ENCODE peak calls at places on chromosomes 2 and 18, in ten cellular contexts. Y, W, J, Z, A, T, O, D, U and H are unnamed samples.

GRCh38 chr18:36688020-36688965 is 140.5 kb downstream of the TPGS2 start:
- DNase-seq in Y (peak; percentile 41), W (peak; percentile 80), J (peak; percentile 45), Z (peak; percentile 43), A (peak; percentile 24), T (peak; percentile 43), O (peak; percentile 80), D (peak; percentile 52), U (peak; percentile 70), H (no peak)

GRCh38 chr2:71156531-71156930 is 26.1 kb downstream of the MPHOSPH10 start:
- DNase-seq in Y (no peak), W (peak; percentile 69), J (no peak), Z (no peak), A (no peak), T (no peak), O (no peak), D (peak; percentile 76), U (no peak), H (no peak)

GRCh38 chr2:227818569-227819397 is 5.1 kb downstream of the CCL20 start:
- DNase-seq in Y (no peak), W (peak; percentile 99), J (no peak), Z (no peak), A (peak; percentile 44), T (no peak), O (peak; percentile 75), D (no peak), U (no peak), H (no peak)

GRCh38 chr2:143083636-143084035 is 45.6 kb upstream of the ARHGAP15 start:
- DNase-seq in Y (no peak), W (peak; percentile 71), J (no peak), Z (no peak), A (no peak), T (no peak), O (no peak), D (no peak), U (no peak), H (no peak)

GRCh38 chr2:191618046-191618788 is 59.7 kb upstream of the NABP1 start:
- DNase-seq in Y (no peak), W (peak; percentile 37), J (no peak), Z (no peak), A (no peak), T (no peak), O (peak; percentile 10), D (no peak), U (no peak), H (no peak)

GRCh38 chr18:39620551-39621168 is 2055.1 kb upstream of the CELF4 start:
- DNase-seq in Y (no peak), W (peak; percentile 50), J (no peak), Z (no peak), A (no peak), T (no peak), O (no peak), D (no peak), U (no peak), H (no peak)

GRCh38 chr2:1843646-1844045 is 99.3 kb upstream of the PXDN start:
- DNase-seq in Y (no peak), W (no peak), J (no peak), Z (no peak), A (no peak), T (no peak), O (no peak), D (no peak), U (no peak), H (no peak)

GRCh38 chr18:74453011-74453571 is 4.0 kb downstream of the DIPK1C start:
- DNase-seq in Y (no peak), W (peak; percentile 8), J (no peak), Z (no peak), A (no peak), T (no peak), O (no peak), D (no peak), U (no peak), H (no peak)

GRCh38 chr2:51813245-51813644 is 781.3 kb upstream of the NRXN1 start:
- DNase-seq in Y (no peak), W (peak; percentile 50), J (no peak), Z (no peak), A (no peak), T (no peak), O (no peak), D (no peak), U (no peak), H (no peak)

GRCh38 chr2:181876614-181877063 is 14.9 kb upstream of the ITPRID2 start:
- DNase-seq in Y (no peak), W (no peak), J (no peak), Z (no peak), A (no peak), T (no peak), O (peak; percentile 71), D (no peak), U (no peak), H (no peak)

GRCh38 chr2:3033315-3033714 is 344.3 kb downstream of the EIPR1 start:
- DNase-seq in Y (no peak), W (no peak), J (no peak), Z (no peak), A (no peak), T (no peak), O (no peak), D (no peak), U (no peak), H (no peak)

GRCh38 chr2:43060435-43061016 is 165.9 kb downstream of the ZFP36L2 start:
- DNase-seq in Y (no peak), W (no peak), J (no peak), Z (no peak), A (no peak), T (no peak), O (no peak), D (no peak), U (no peak), H (no peak)

GRCh38 chr2:113015655-113016054 is 10.4 kb downstream of the IL36A start:
- DNase-seq in Y (no peak), W (no peak), J (no peak), Z (no peak), A (no peak), T (no peak), O (no peak), D (no peak), U (no peak), H (no peak)